ENCODE peak calls at places on chromosomes 3 and 15, in six cellular contexts. One of them, this sample, is unnamed.

GRCh38 chr15:74897300-74897701 is 7.5 kb downstream of the MPI start:
- DNase-seq in neural progenitor cell: no peak
- DNase-seq in AG09309: no peak
- DNase-seq in NB4: no peak
- DNase-seq in uterus: no peak
- DNase-seq in dorsolateral prefrontal cortex: no peak
- DNase-seq in this sample: no peak

GRCh38 chr3:38526792-38527191 is 30.7 kb downstream of the EXOG start:
- DNase-seq in uterus: no peak
- DNase-seq in NB4: no peak
- DNase-seq in neural progenitor cell: no peak
- DNase-seq in dorsolateral prefrontal cortex: no peak
- DNase-seq in AG09309: no peak
- DNase-seq in this sample: no peak

GRCh38 chr3:150823277-150823676 is 60.3 kb upstream of the SIAH2 start:
- DNase-seq in neural progenitor cell: no peak
- DNase-seq in NB4: no peak
- DNase-seq in uterus: no peak
- DNase-seq in AG09309: no peak
- DNase-seq in dorsolateral prefrontal cortex: no peak
- DNase-seq in this sample: no peak

GRCh38 chr3:44047796-44048195 is 193.9 kb upstream of the TOPAZ1 start:
- DNase-seq in AG09309: no peak
- DNase-seq in uterus: no peak
- DNase-seq in dorsolateral prefrontal cortex: no peak
- DNase-seq in NB4: no peak
- DNase-seq in neural progenitor cell: no peak
- DNase-seq in this sample: no peak

GRCh38 chr3:16633948-16634347 is 28.7 kb upstream of the DAZL start:
- DNase-seq in neural progenitor cell: no peak
- DNase-seq in AG09309: no peak
- DNase-seq in dorsolateral prefrontal cortex: no peak
- DNase-seq in uterus: no peak
- DNase-seq in NB4: no peak
- DNase-seq in this sample: no peak

GRCh38 chr3:160368804-160369203 is 30.2 kb downstream of the IFT80 start:
- DNase-seq in NB4: peak
- DNase-seq in AG09309: no peak
- DNase-seq in neural progenitor cell: no peak
- DNase-seq in uterus: no peak
- DNase-seq in dorsolateral prefrontal cortex: no peak
- DNase-seq in this sample: no peak

GRCh38 chr3:126212629-126213375 is 32.4 kb upstream of the ALDH1L1 start:
- DNase-seq in uterus: peak
- DNase-seq in NB4: peak
- DNase-seq in dorsolateral prefrontal cortex: no peak
- DNase-seq in neural progenitor cell: peak
- DNase-seq in AG09309: no peak
- DNase-seq in this sample: peak

GRCh38 chr3:197224034-197224444 is 74.4 kb downstream of the DLG1 start:
- DNase-seq in uterus: no peak
- DNase-seq in neural progenitor cell: peak
- DNase-seq in dorsolateral prefrontal cortex: no peak
- DNase-seq in NB4: peak
- DNase-seq in AG09309: peak
- DNase-seq in this sample: peak

GRCh38 chr15:78018445-78018844 is 59.1 kb downstream of the TBC1D2B start:
- DNase-seq in neural progenitor cell: no peak
- DNase-seq in NB4: no peak
- DNase-seq in uterus: no peak
- DNase-seq in dorsolateral prefrontal cortex: no peak
- DNase-seq in AG09309: no peak
- DNase-seq in this sample: no peak

GRCh38 chr3:76264496-76264895 is 479.1 kb upstream of the ZNF717 start:
- DNase-seq in NB4: no peak
- DNase-seq in neural progenitor cell: no peak
- DNase-seq in AG09309: no peak
- DNase-seq in uterus: no peak
- DNase-seq in dorsolateral prefrontal cortex: no peak
- DNase-seq in this sample: no peak

GRCh38 chr3:27568393-27568792 is 84.2 kb upstream of the SLC4A7 start:
- DNase-seq in uterus: peak
- DNase-seq in neural progenitor cell: no peak
- DNase-seq in AG09309: peak
- DNase-seq in NB4: no peak
- DNase-seq in dorsolateral prefrontal cortex: peak
- DNase-seq in this sample: no peak

GRCh38 chr3:37262816-37263393 is 88.5 kb upstream of the LRRFIP2 start:
- DNase-seq in dorsolateral prefrontal cortex: no peak
- DNase-seq in AG09309: no peak
- DNase-seq in NB4: no peak
- DNase-seq in uterus: no peak
- DNase-seq in neural progenitor cell: no peak
- DNase-seq in this sample: no peak

GRCh38 chr3:171967137-171967783 is 72.1 kb upstream of the FNDC3B start:
- DNase-seq in uterus: no peak
- DNase-seq in NB4: peak
- DNase-seq in AG09309: peak
- DNase-seq in dorsolateral prefrontal cortex: no peak
- DNase-seq in neural progenitor cell: no peak
- DNase-seq in this sample: no peak

GRCh38 chr15:89910891-89911626 is 1.7 kb downstream of the ARPIN start:
- DNase-seq in NB4: peak
- DNase-seq in neural progenitor cell: no peak
- DNase-seq in dorsolateral prefrontal cortex: no peak
- DNase-seq in uterus: no peak
- DNase-seq in AG09309: no peak
- DNase-seq in this sample: no peak

GRCh38 chr3:195104340-195104739 is 166.6 kb downstream of the XXYLT1 start:
- DNase-seq in NB4: no peak
- DNase-seq in dorsolateral prefrontal cortex: no peak
- DNase-seq in uterus: no peak
- DNase-seq in AG09309: no peak
- DNase-seq in neural progenitor cell: no peak
- DNase-seq in this sample: no peak

GRCh38 chr3:195101927-195102608 is 168.9 kb downstream of the XXYLT1 start:
- DNase-seq in AG09309: no peak
- DNase-seq in dorsolateral prefrontal cortex: no peak
- DNase-seq in neural progenitor cell: no peak
- DNase-seq in NB4: no peak
- DNase-seq in uterus: no peak
- DNase-seq in this sample: no peak

GRCh38 chr3:195103623-195104022 is 167.3 kb downstream of the XXYLT1 start:
- DNase-seq in NB4: no peak
- DNase-seq in dorsolateral prefrontal cortex: no peak
- DNase-seq in AG09309: no peak
- DNase-seq in neural progenitor cell: no peak
- DNase-seq in uterus: no peak
- DNase-seq in this sample: no peak

GRCh38 chr3:195100903-195101591 is 169.9 kb downstream of the XXYLT1 start:
- DNase-seq in AG09309: peak
- DNase-seq in dorsolateral prefrontal cortex: no peak
- DNase-seq in NB4: peak
- DNase-seq in neural progenitor cell: no peak
- DNase-seq in uterus: no peak
- DNase-seq in this sample: no peak

DNA sequence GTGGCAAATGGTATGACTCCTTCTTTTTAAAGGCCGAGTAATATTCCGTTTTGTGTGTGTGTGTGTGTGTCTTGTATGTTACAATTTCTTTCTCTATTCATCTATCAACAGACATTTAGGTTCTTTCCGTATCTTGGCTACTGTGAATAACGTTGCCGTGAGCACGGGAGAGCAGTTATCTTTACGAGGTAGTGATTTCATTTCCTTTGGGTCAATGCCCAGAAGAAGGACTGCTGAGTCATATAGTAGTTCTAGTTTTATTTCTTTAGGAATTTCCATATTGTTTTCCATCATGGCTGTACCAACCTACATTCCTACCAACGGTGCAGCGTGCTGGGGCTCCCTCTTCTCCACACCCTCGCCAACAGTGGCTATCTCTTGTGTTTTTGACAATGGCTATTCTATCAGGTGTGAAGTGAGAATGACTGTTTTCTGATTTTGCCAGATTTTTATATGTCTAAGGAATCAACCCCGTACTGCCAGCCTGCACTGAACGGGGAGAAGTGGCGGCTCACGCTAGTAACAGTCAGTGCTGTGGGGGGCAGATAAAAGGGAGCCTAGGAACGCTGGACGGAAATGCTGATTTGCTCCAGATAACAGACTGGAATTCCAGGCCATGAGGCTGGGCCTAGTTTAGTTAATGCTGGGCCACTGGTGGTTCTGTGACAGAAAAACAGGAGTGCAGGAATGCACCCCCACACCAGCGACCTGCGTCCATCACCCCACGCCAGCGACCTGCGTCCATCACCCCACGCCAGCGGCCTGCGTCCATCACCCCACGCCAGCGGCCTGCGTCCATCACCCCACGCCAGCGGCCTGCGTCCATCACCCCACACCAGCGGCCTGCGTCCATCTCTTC is 168.1 kb downstream of the XXYLT1 start:
- DNase-seq in NB4: peak
- DNase-seq in dorsolateral prefrontal cortex: no peak
- DNase-seq in neural progenitor cell: no peak
- DNase-seq in AG09309: peak
- DNase-seq in uterus: peak
- DNase-seq in this sample: no peak
- H3K4me3 ChIP-seq in NB4: no peak
- H3K4me3 ChIP-seq in dorsolateral prefrontal cortex: no peak
- H3K4me3 ChIP-seq in neural progenitor cell: no peak
- H3K4me3 ChIP-seq in AG09309: no peak
- H3K4me3 ChIP-seq in uterus: no peak
- H3K4me3 ChIP-seq in this sample: no peak

GRCh38 chr3:56802411-56802745 is 629 bp upstream of the ARHGEF3 start:
- DNase-seq in uterus: no peak
- DNase-seq in dorsolateral prefrontal cortex: no peak
- DNase-seq in AG09309: no peak
- DNase-seq in NB4: no peak
- DNase-seq in neural progenitor cell: no peak
- DNase-seq in this sample: no peak
- H3K4me3 ChIP-seq in uterus: peak
- H3K4me3 ChIP-seq in dorsolateral prefrontal cortex: peak
- H3K4me3 ChIP-seq in AG09309: peak
- H3K4me3 ChIP-seq in NB4: peak
- H3K4me3 ChIP-seq in neural progenitor cell: peak
- H3K4me3 ChIP-seq in this sample: peak

GRCh38 chr3:71304261-71304646 is 279.3 kb downstream of the FOXP1 start:
- DNase-seq in uterus: no peak
- DNase-seq in NB4: no peak
- DNase-seq in AG09309: no peak
- DNase-seq in dorsolateral prefrontal cortex: no peak
- DNase-seq in neural progenitor cell: no peak
- DNase-seq in this sample: no peak
- H3K4me3 ChIP-seq in uterus: no peak
- H3K4me3 ChIP-seq in NB4: no peak
- H3K4me3 ChIP-seq in AG09309: no peak
- H3K4me3 ChIP-seq in dorsolateral prefrontal cortex: no peak
- H3K4me3 ChIP-seq in neural progenitor cell: peak
- H3K4me3 ChIP-seq in this sample: peak

DNA sequence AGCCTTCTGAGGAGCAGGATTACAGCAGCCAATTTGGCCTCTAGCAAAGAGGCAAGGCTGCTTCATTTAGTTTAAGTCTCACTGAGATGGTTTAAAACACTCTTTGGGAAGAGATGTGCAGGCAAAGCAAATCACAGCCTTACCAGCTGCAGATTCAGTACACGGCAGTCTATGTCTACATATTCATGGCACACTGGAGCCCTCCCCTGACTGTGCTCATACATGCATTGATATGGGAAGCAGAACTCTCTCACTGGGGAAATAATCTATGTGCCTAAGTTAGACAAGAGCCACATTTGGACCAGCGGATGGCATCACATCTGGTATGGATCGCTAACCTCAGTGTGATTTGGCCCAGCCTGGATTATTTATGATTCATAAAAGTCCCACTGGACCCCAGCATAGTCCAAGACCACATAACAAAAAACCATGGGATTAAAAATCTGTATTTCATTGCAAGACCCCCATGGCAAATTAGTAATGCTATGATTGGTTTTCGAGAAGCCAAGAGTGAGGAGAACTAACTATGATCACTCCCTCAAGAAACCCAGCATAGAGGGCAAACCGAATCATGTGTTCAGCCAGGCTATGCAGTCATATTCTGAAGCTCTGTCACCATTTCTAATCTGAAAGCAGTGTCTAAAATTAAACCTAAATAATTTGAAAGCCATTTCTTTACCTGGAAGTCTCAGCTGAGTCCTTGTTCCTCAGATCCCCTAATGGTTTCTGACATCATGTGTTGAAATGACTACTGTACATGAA is 1.3 kb downstream of the PRICKLE2 start:
- DNase-seq in dorsolateral prefrontal cortex: peak
- DNase-seq in neural progenitor cell: peak
- DNase-seq in uterus: peak
- DNase-seq in AG09309: no peak
- DNase-seq in NB4: no peak
- DNase-seq in this sample: no peak
- H3K4me3 ChIP-seq in dorsolateral prefrontal cortex: peak
- H3K4me3 ChIP-seq in neural progenitor cell: peak
- H3K4me3 ChIP-seq in uterus: peak
- H3K4me3 ChIP-seq in AG09309: peak
- H3K4me3 ChIP-seq in NB4: no peak
- H3K4me3 ChIP-seq in this sample: no peak

This sample was measured in CD4-positive, CD25-positive, alpha-beta regulatory T cell.